ENCODE peak calls at places on chromosomes 5 and 9, in seven cellular contexts. I is RWPE2, U is tibial artery, W is transverse colon, O is testis, D is mesendoderm, P is GM23338. A is an unnamed sample.
A peak's percentile ranks its signal among the peaks of the same experiment; 100 is the strongest.

GRCh38 chr5:172569862-172570558 is 71.1 kb upstream of the NEURL1B start:
- DNase-seq in I (no peak), U (no peak), W (peak; percentile 54), O (no peak), D (peak; percentile 64), P (peak; percentile 60), A (no peak)

GRCh38 chr5:112682621-112683061 is 55.0 kb upstream of the APC start:
- DNase-seq in I (no peak), U (no peak), W (no peak), O (no peak), D (no peak), P (no peak), A (no peak)

GRCh38 chr9:129333961-129334743 is 156.1 kb upstream of the IER5L start:
- DNase-seq in I (peak; percentile 99), U (peak; percentile 96), W (peak; percentile 82), O (peak; percentile 91), D (peak; percentile 100), P (peak; percentile 97), A (no peak)

GRCh38 chr9:137426018-137426681 is 3.0 kb downstream of the NOXA1 start:
- DNase-seq in I (no peak), U (no peak), W (no peak), O (no peak), D (no peak), P (no peak), A (no peak)

GRCh38 chr9:12629091-12629490 is 64.1 kb upstream of the TYRP1 start:
- DNase-seq in I (no peak), U (no peak), W (no peak), O (no peak), D (peak; percentile 34), P (no peak), A (no peak)

GRCh38 chr9:93599571-93600403 is 23.4 kb downstream of the PHF2 start:
- DNase-seq in I (no peak), U (peak; percentile 34), W (no peak), O (no peak), D (no peak), P (peak; percentile 28), A (no peak)

GRCh38 chr5:86880344-86880743 is 262.6 kb downstream of the COX7C start:
- DNase-seq in I (no peak), U (no peak), W (no peak), O (no peak), D (peak; percentile 53), P (no peak), A (no peak)

GRCh38 chr9:114261026-114261425 is 61.9 kb upstream of the ORM1 start:
- DNase-seq in I (no peak), U (no peak), W (no peak), O (no peak), D (peak; percentile 62), P (no peak), A (peak; percentile 30)

GRCh38 chr5:13478831-13479465 is 465.5 kb downstream of the DNAH5 start:
- DNase-seq in I (no peak), U (no peak), W (no peak), O (peak; percentile 53), D (peak; percentile 77), P (peak; percentile 83), A (no peak)

GRCh38 chr9:122845116-122845515 is 16.7 kb upstream of the PDCL start:
- DNase-seq in I (no peak), U (no peak), W (no peak), O (no peak), D (no peak), P (no peak), A (no peak)

GRCh38 chr5:2103940-2104339 is 221.2 kb upstream of the IRX4 start:
- DNase-seq in I (no peak), U (no peak), W (no peak), O (no peak), D (no peak), P (no peak), A (no peak)

GRCh38 chr9:100307061-100307460 is 45.7 kb downstream of the TEX10 start:
- DNase-seq in I (no peak), U (no peak), W (no peak), O (no peak), D (no peak), P (no peak), A (no peak)

GRCh38 chr9:88537743-88538055 is 2.7 kb downstream of the NXNL2 start:
- DNase-seq in I (no peak), U (peak; percentile 95), W (peak; percentile 20), O (peak; percentile 73), D (peak; percentile 68), P (peak; percentile 38), A (no peak)

GRCh38 chr9:122053546-122053945 is 39.6 kb downstream of the TTLL11 start:
- DNase-seq in I (peak; percentile 64), U (no peak), W (peak; percentile 11), O (no peak), D (no peak), P (no peak), A (no peak)

GRCh38 chr9:125803526-125803925 is 56.4 kb downstream of the PBX3 start:
- DNase-seq in I (no peak), U (no peak), W (no peak), O (no peak), D (no peak), P (no peak), A (no peak)

GRCh38 chr5:15566306-15566705 is 66.3 kb downstream of the FBXL7 start:
- DNase-seq in I (no peak), U (no peak), W (no peak), O (no peak), D (no peak), P (no peak), A (no peak)

GRCh38 chr5:173885481-173886010 is 2.6 kb upstream of the CPEB4 start:
- DNase-seq in I (no peak), U (no peak), W (peak; percentile 68), O (no peak), D (peak; percentile 55), P (no peak), A (no peak)

GRCh38 chr9:127763918-127764384 is 14.5 kb downstream of the SH2D3C start:
- DNase-seq in I (no peak), U (no peak), W (peak; percentile 66), O (peak; percentile 55), D (peak; percentile 67), P (peak; percentile 83), A (no peak)

GRCh38 chr9:127765418-127765817 is 13.0 kb downstream of the SH2D3C start:
- DNase-seq in I (no peak), U (no peak), W (no peak), O (no peak), D (no peak), P (no peak), A (no peak)

GRCh38 chr9:127761061-127761460 is 17.4 kb downstream of the SH2D3C start:
- DNase-seq in I (no peak), U (no peak), W (no peak), O (no peak), D (no peak), P (no peak), A (no peak)

GRCh38 chr9:127761491-127761904 is 17.0 kb downstream of the SH2D3C start:
- DNase-seq in I (no peak), U (no peak), W (no peak), O (no peak), D (peak; percentile 54), P (no peak), A (no peak)

DNA sequence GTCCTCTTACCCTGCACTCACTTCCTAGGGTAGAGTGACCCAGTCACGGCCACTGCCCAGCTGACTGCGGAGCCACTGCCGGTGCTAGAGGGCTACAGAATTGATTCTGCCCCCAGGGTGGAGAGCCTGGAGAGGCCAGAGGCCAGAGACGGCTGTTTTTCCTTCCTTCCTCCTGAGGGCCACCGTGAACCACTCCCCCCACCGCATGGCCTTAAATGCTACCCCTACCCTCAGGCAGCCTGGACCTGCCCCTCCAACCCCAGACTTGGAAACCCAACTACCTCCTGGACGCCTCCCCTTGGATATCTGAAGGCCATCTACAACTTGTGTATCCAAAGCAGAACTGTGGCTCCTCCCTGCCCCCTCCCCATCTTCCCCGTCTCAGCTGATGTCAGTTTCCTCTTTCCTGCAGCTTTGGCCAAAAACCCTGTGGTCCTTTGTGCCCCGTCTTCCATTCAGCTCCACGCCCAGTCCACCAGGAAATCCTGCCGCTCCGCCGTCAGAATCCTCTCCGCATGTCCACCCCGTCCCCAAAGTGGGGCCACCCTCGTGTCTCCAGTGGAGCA is 16.3 kb downstream of the SH2D3C start:
- DNase-seq in I (no peak), U (no peak), W (no peak), O (no peak), D (peak; percentile 50), P (no peak), A (no peak)
- H3K4me3 ChIP-seq in I (no peak overlapping the region), U (no peak overlapping the region), W (no peak overlapping the region), O (no peak overlapping the region), D (no peak overlapping the region), P (no peak overlapping the region), A (no peak overlapping the region)

DNA sequence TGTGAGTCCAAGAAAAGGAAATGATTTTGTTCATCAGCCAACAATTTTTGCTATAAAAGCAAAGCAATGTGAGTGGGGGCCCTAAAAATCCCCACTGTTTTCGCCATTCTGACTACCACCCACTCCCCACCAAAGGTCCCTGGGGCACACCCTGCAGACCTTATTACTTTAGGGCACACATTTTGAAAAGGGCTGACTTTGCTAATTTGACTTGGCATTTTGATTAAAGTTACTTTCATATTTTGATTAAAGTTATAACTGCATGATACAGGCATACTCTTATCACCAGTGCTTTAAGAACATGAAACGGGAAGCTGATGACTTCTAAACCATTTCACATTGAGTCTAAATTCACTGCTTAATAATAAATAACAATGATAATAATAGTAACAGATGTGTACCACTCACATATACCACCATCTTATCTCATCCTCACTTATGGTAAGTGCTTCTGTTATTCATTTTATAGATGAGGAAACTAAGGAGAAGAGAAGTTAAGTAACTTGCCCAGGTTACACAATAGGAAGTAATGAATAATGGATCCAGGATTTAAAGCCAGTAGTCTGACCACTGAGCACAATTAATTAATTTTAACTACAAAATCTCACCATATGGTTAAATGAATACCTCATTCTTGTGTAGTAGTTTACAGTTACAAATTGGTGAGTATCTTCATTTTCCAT is 25.4 kb upstream of the NR3C1 start:
- DNase-seq in I (no peak), U (no peak), W (no peak), O (no peak), D (no peak), P (no peak), A (no peak)
- H3K27ac ChIP-seq in I (no peak overlapping the region), U (no peak overlapping the region), W (no peak overlapping the region), O (no peak overlapping the region), D (no peak overlapping the region), P (no peak overlapping the region), A (no peak overlapping the region)

DNA sequence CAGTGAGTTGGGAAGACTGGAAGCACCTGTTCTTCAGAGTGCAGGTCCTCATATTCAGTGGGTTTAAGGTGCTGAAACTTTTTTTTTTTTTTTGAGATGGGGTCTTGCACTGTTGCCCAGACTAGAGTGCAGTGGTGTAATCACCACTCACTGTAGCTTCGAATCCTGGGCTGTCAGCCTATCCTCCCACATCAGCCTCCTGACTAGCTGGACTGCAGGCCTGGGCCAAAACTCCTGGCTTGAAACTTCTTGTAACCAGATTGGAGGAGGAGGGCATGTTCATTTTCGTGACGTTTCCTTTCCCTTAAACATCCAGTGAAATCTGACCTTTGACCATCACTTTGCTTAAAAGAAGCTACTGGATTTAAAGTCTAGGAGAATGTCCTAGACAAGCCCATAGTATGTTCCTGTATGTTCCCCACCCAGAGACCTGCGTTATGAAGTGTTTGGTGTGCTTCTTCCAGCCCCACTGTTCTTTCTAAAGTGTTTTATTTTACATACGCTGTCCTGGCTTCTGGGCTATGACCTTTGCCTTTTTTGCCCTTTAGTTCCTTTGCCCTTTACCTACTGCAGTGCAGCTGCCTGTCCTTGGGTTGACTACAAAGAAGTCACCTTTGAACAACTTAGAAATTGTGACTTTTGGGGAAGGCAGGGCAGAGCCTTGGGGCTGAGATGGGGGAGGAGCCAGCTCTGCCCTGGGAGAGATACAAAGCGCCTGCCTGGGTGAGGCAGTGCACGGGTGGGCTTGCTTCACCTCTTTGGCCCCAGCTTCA is 18.4 kb downstream of the TENT4A start:
- DNase-seq in I (peak; percentile 23), U (no peak), W (no peak), O (no peak), D (no peak), P (no peak), A (no peak)
- H3K4me1 ChIP-seq in I (peaks cover 28% of the 10 kb centered on the region), U (no peaks in the 10 kb centered on the region), W (peaks cover 21% of the 10 kb centered on the region), O (peaks cover 18% of the 10 kb centered on the region), D (no peaks in the 10 kb centered on the region), P (peaks cover 9% of the 10 kb centered on the region), A (peaks cover 73% of the 10 kb centered on the region)

GRCh38 chr5:175478008-175478383 is 364 bp upstream of the SFXN1 start:
- DNase-seq in I (no peak), U (no peak), W (no peak), O (no peak), D (no peak), P (no peak), A (no peak)
- H3K4me3 ChIP-seq in I (peak overlapping the region; percentile 88), U (peak overlapping the region; percentile 99), W (peak overlapping the region; percentile 84), O (peak overlapping the region; percentile 84), D (peak overlapping the region; percentile 28), P (peak overlapping the region; percentile 94), A (peak overlapping the region; percentile 84)

A was measured in CD4-positive, alpha-beta memory T cell.